ENCODE peak calls at places on chromosome 21, in five cellular contexts. R, X, W, D and V are unnamed samples.

GRCh38 chr21:46562472-46562871 is 42.4 kb downstream of the S100B start:
- DNase-seq in W (no peak), R (peak; percentile 26), X (no peak), D (no peak), V (no peak)

GRCh38 chr21:31180256-31181088 is 142.2 kb upstream of the KRTAP19-8 start:
- DNase-seq in D (no peak), W (no peak), X (no peak), R (no peak), V (peak; percentile 44)

GRCh38 chr21:46455575-46456385 is 2.9 kb upstream of the DIP2A start:
- DNase-seq in W (no peak), X (no peak), D (no peak), R (no peak), V (peak; percentile 39)

GRCh38 chr21:43193651-43194302 is 25.0 kb downstream of the CRYAA start:
- DNase-seq in R (peak; percentile 63), X (peak; percentile 34), D (peak; percentile 46), W (peak; percentile 61), V (peak; percentile 39)

GRCh38 chr21:31336739-31337040 is 7.4 kb downstream of the TIAM1 start:
- DNase-seq in R (no peak), D (no peak), X (no peak), W (no peak), V (no peak)

GRCh38 chr21:26506951-26507350 is 66.1 kb downstream of the CYYR1 start:
- DNase-seq in W (no peak), R (no peak), D (no peak), X (no peak), V (no peak)

GRCh38 chr21:28821276-28822063 is 171.2 kb downstream of the LTN1 start:
- DNase-seq in W (no peak), D (no peak), R (no peak), X (no peak), V (no peak)

GRCh38 chr21:46675595-46676280 is 40.3 kb downstream of the PRMT2 start:
- DNase-seq in W (no peak), R (no peak), X (no peak), D (no peak), V (no peak)

GRCh38 chr21:17848228-17848627 is 29.1 kb upstream of the C21orf91 start:
- DNase-seq in R (no peak), D (peak; percentile 90), X (peak; percentile 71), W (no peak), V (peak; percentile 96)

GRCh38 chr21:46459356-46460112 is 843 bp downstream of the DIP2A start:
- DNase-seq in X (peak; percentile 51), W (no peak), R (peak; percentile 86), D (no peak), V (no peak)

GRCh38 chr21:25366116-25366515 is 241.2 kb downstream of the MRPL39 start:
- DNase-seq in W (no peak), R (no peak), X (no peak), D (no peak), V (no peak)

GRCh38 chr21:40386301-40386911 is 460.6 kb downstream of the DSCAM start:
- DNase-seq in W (no peak), D (no peak), R (peak; percentile 89), X (peak; percentile 52), V (no peak)

GRCh38 chr21:18950045-18950740 is 546.6 kb upstream of the TMPRSS15 start:
- DNase-seq in W (no peak), R (no peak), X (no peak), D (no peak), V (no peak)

GRCh38 chr21:9774347-9774746 is 747.0 kb upstream of the TPTE start:
- DNase-seq in D (no peak), W (no peak), X (no peak), R (no peak), V (no peak)

GRCh38 chr21:46509760-46510159 is 51.1 kb downstream of the DIP2A start:
- DNase-seq in X (peak; percentile 80), D (no peak), R (no peak), W (no peak), V (no peak)

GRCh38 chr21:33383056-33383888 is 19.9 kb upstream of the IFNGR2 start:
- DNase-seq in W (peak; percentile 90), R (no peak), X (peak; percentile 85), D (no peak), V (no peak)
- H3K4me3 ChIP-seq in W (peak overlapping the region; percentile 46), R (peak overlapping the region; percentile 9), X (no peak overlapping the region), D (no peak overlapping the region), V (no peak overlapping the region)

GRCh38 chr21:45136927-45137611 is 62.7 kb downstream of the ADARB1 start:
- DNase-seq in X (peak; percentile 84), R (no peak), D (peak; percentile 74), W (peak; percentile 51), V (peak; percentile 86)
- TF ChIP-seq CTCF in X (peak; percentile 73), R (peak; percentile 69), D (peak; percentile 91), W (peak; percentile 71), V (peak; percentile 95)

GRCh38 chr21:35775778-35776515 is 284.4 kb downstream of the SETD4 start:
- DNase-seq in W (no peak), D (no peak), R (no peak), X (no peak), V (no peak)
- H3K4me3 ChIP-seq in W (no peak overlapping the region), D (no peak overlapping the region), R (no peak overlapping the region), X (no peak overlapping the region), V (no peak overlapping the region)

GRCh38 chr21:38474796-38475195 is 23.5 kb downstream of the ERG start:
- DNase-seq in D (no peak), X (no peak), R (no peak), W (no peak), V (no peak)
- TF ChIP-seq CTCF in D (no peak), X (no peak), R (no peak), W (no peak), V (no peak)

GRCh38 chr21:35169574-35169973 is 120.5 kb upstream of the RUNX1 start:
- DNase-seq in R (no peak), X (no peak), W (no peak), D (no peak), V (no peak)

GRCh38 chr21:35170244-35170756 is 121.2 kb upstream of the RUNX1 start:
- DNase-seq in X (no peak), D (no peak), R (no peak), W (no peak), V (no peak)

GRCh38 chr21:35170818-35171217 is 121.7 kb upstream of the RUNX1 start:
- DNase-seq in R (no peak), X (no peak), D (no peak), W (no peak), V (no peak)

GRCh38 chr21:35171385-35171784 is 122.3 kb upstream of the RUNX1 start:
- DNase-seq in W (no peak), X (no peak), R (no peak), D (no peak), V (no peak)

DNA sequence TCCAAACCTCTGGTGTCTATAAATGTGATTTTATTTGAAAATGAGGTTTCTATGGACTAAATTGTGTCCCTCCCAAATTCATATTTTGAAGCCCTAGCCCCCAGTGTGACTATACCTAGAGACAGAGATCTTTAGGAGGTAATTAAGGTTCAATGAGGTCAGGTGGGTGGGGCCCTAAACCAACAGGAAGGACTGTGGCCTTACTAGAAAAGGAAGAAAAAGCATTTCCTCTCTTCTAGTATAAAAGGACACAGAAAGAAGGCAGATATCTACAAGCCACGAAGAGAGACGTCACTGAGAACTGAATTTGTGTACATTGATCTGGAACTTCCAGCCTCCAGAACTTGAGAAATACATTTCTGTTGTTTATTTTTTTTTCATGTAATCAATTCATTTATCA is 123.1 kb upstream of the RUNX1 start:
- DNase-seq in W (no peak), D (no peak), X (no peak), R (no peak), V (no peak)
- H3K4me3 ChIP-seq in W (no peak overlapping the region), D (no peak overlapping the region), X (no peak overlapping the region), R (no peak overlapping the region), V (no peak overlapping the region)

GRCh38 chr21:37563641-37564340 is 197.2 kb downstream of the DYRK1A start:
- DNase-seq in R (peak; percentile 97), X (peak; percentile 96), D (peak; percentile 85), W (peak; percentile 82), V (peak; percentile 79)
- TF ChIP-seq CTCF in R (peak; percentile 23), X (no peak), D (peak; percentile 41), W (peak; percentile 14), V (peak; percentile 47)

DNA sequence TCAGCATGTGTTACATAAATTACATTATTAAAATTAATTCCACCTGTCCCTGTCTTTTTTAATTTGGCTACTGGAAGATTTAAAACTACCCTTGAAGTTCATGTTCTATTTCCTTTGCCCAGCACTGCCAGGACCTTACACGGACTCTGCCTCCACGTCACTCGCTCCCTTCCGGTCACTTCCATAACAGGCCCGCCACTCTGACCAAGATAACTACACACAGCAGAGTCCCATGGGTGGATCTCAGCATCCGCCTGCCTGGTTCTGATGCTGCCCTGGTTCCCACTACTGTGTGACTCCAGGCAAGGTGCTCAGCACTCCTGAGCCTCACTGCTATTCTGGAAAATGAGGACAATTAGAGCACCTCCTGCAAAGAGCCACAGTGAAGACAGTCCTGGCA is 153.3 kb upstream of the ERG start:
- DNase-seq in W (no peak), R (no peak), X (no peak), D (no peak), V (no peak)
- H3K4me3 ChIP-seq in W (no peak overlapping the region), R (no peak overlapping the region), X (no peak overlapping the region), D (no peak overlapping the region), V (no peak overlapping the region)

GRCh38 chr21:44485796-44486195 is 30.5 kb downstream of the LRRC3 start:
- DNase-seq in R (no peak), W (no peak), X (no peak), D (no peak), V (no peak)

GRCh38 chr21:44483288-44484237 is 28.3 kb downstream of the LRRC3 start:
- DNase-seq in R (no peak), D (no peak), W (no peak), X (no peak), V (no peak)

GRCh38 chr21:44486302-44486701 is 31.0 kb downstream of the LRRC3 start:
- DNase-seq in W (no peak), X (no peak), D (no peak), R (no peak), V (no peak)

GRCh38 chr21:44484498-44485253 is 29.4 kb downstream of the LRRC3 start:
- DNase-seq in R (no peak), W (no peak), D (no peak), X (no peak), V (no peak)

GRCh38 chr21:44485254-44485793 is 30.0 kb downstream of the LRRC3 start:
- DNase-seq in D (no peak), R (peak; percentile 85), X (peak; percentile 54), W (no peak), V (no peak)
- TF ChIP-seq CTCF in D (no peak), R (no peak), X (peak; percentile 17), W (no peak), V (no peak)

GRCh38 chr21:42061195-42061865 is 9.8 kb upstream of the UMODL1 start:
- DNase-seq in X (peak; percentile 81), W (no peak), R (no peak), D (no peak), V (no peak)
- H3K4me3 ChIP-seq in X (no peak overlapping the region), W (no peak overlapping the region), R (no peak overlapping the region), D (no peak overlapping the region), V (no peak overlapping the region)